ENCODE peak calls at places on chromosome 20, in six cellular contexts. One of them, this sample, is unnamed.

GRCh38 chr20:38179846-38180245 is 14.8 kb upstream of the TGM2 start:
- DNase-seq in NCI-H1105: no peak
- DNase-seq in endothelial cell of umbilical vein: no peak
- DNase-seq in HS-5: no peak
- DNase-seq in activated T-cell treated with anti-CD3 and anti-CD28 coated beads for 1 hour: no peak
- DNase-seq in mesenteric fat pad: no peak
- DNase-seq in this sample: no peak

GRCh38 chr20:22696759-22697158 is 112.4 kb upstream of the FOXA2 start:
- DNase-seq in NCI-H1105: no peak
- DNase-seq in endothelial cell of umbilical vein: no peak
- DNase-seq in HS-5: no peak
- DNase-seq in activated T-cell treated with anti-CD3 and anti-CD28 coated beads for 1 hour: no peak
- DNase-seq in mesenteric fat pad: no peak
- DNase-seq in this sample: no peak

GRCh38 chr20:23509580-23509913 is 18.6 kb downstream of the CST8 start:
- DNase-seq in NCI-H1105: no peak
- DNase-seq in endothelial cell of umbilical vein: no peak
- DNase-seq in HS-5: no peak
- DNase-seq in activated T-cell treated with anti-CD3 and anti-CD28 coated beads for 1 hour: no peak
- DNase-seq in mesenteric fat pad: no peak
- DNase-seq in this sample: no peak

GRCh38 chr20:58645277-58645968 is 5.7 kb upstream of the STX16 start:
- DNase-seq in NCI-H1105: no peak
- DNase-seq in endothelial cell of umbilical vein: peak
- DNase-seq in HS-5: peak
- DNase-seq in activated T-cell treated with anti-CD3 and anti-CD28 coated beads for 1 hour: no peak
- DNase-seq in mesenteric fat pad: peak
- DNase-seq in this sample: peak

GRCh38 chr20:57751411-57751810 is 41.6 kb upstream of the PMEPA1 start:
- DNase-seq in NCI-H1105: no peak
- DNase-seq in endothelial cell of umbilical vein: no peak
- DNase-seq in HS-5: no peak
- DNase-seq in activated T-cell treated with anti-CD3 and anti-CD28 coated beads for 1 hour: no peak
- DNase-seq in mesenteric fat pad: peak
- DNase-seq in this sample: no peak

GRCh38 chr20:1934578-1935573 is 39.7 kb downstream of the SIRPA start:
- DNase-seq in NCI-H1105: no peak
- DNase-seq in endothelial cell of umbilical vein: no peak
- DNase-seq in HS-5: peak
- DNase-seq in activated T-cell treated with anti-CD3 and anti-CD28 coated beads for 1 hour: no peak
- DNase-seq in mesenteric fat pad: no peak
- DNase-seq in this sample: peak

GRCh38 chr20:47120346-47120745 is 225.7 kb downstream of the EYA2 start:
- DNase-seq in NCI-H1105: no peak
- DNase-seq in endothelial cell of umbilical vein: no peak
- DNase-seq in HS-5: no peak
- DNase-seq in activated T-cell treated with anti-CD3 and anti-CD28 coated beads for 1 hour: no peak
- DNase-seq in mesenteric fat pad: no peak
- DNase-seq in this sample: no peak

GRCh38 chr20:33827629-33828325 is 16.6 kb downstream of the CHMP4B start:
- DNase-seq in NCI-H1105: no peak
- DNase-seq in endothelial cell of umbilical vein: no peak
- DNase-seq in HS-5: no peak
- DNase-seq in activated T-cell treated with anti-CD3 and anti-CD28 coated beads for 1 hour: no peak
- DNase-seq in mesenteric fat pad: no peak
- DNase-seq in this sample: no peak

GRCh38 chr20:54231006-54231405 is 23.1 kb downstream of the PFDN4 start:
- DNase-seq in NCI-H1105: no peak
- DNase-seq in endothelial cell of umbilical vein: no peak
- DNase-seq in HS-5: peak
- DNase-seq in activated T-cell treated with anti-CD3 and anti-CD28 coated beads for 1 hour: no peak
- DNase-seq in mesenteric fat pad: no peak
- DNase-seq in this sample: no peak

GRCh38 chr20:51211191-51211590 is 188.3 kb upstream of the KCNG1 start:
- DNase-seq in NCI-H1105: no peak
- DNase-seq in endothelial cell of umbilical vein: no peak
- DNase-seq in HS-5: no peak
- DNase-seq in activated T-cell treated with anti-CD3 and anti-CD28 coated beads for 1 hour: no peak
- DNase-seq in mesenteric fat pad: no peak
- DNase-seq in this sample: no peak

GRCh38 chr20:6768228-6769185 is 1.0 kb downstream of the BMP2 start:
- DNase-seq in NCI-H1105: no peak
- DNase-seq in endothelial cell of umbilical vein: peak
- DNase-seq in HS-5: no peak
- DNase-seq in activated T-cell treated with anti-CD3 and anti-CD28 coated beads for 1 hour: no peak
- DNase-seq in mesenteric fat pad: no peak
- DNase-seq in this sample: peak

GRCh38 chr20:20492521-20493334 is 124.8 kb downstream of the INSM1 start:
- DNase-seq in NCI-H1105: peak
- DNase-seq in endothelial cell of umbilical vein: peak
- DNase-seq in HS-5: no peak
- DNase-seq in activated T-cell treated with anti-CD3 and anti-CD28 coated beads for 1 hour: no peak
- DNase-seq in mesenteric fat pad: no peak
- DNase-seq in this sample: no peak

This sample was measured in coronary artery.